ENCODE peak calls at places on chromosomes 2 and 18, in ten cellular contexts. O is GM12865; V is astrocyte of the spinal cord; Q is RWPE2; W is sigmoid colon; I is tibial nerve; J is GM10248; N is GM12864; H is CD4-positive, alpha-beta T cell; G is cardiac muscle cell. T is an unnamed sample.

GRCh38 chr18:69854455-69854854 is 93.2 kb downstream of the CD226 start:
- DNase-seq in G (no peak), Q (no peak), V (no peak), I (no peak), N (no peak), O (no peak), W (no peak), J (no peak), H (no peak), T (no peak)

GRCh38 chr2:232485757-232486557 is 1.7 kb downstream of the ECEL1 start:
- DNase-seq in H (no peak), I (no peak), G (no peak), W (peak), Q (no peak), V (no peak), O (no peak), J (no peak), N (no peak), T (no peak)

GRCh38 chr2:201466050-201466660 is 14.6 kb downstream of the STRADB start:
- DNase-seq in H (no peak), Q (no peak), W (no peak), J (no peak), N (no peak), O (no peak), G (peak), V (peak), I (no peak), T (no peak)

GRCh38 chr2:64463784-64464183 is 9.8 kb downstream of the LGALSL start:
- DNase-seq in V (peak), J (no peak), O (no peak), H (no peak), W (no peak), Q (no peak), I (peak), N (no peak), G (peak), T (no peak)

GRCh38 chr2:20829861-20830260 is 7.0 kb upstream of the LDAH start:
- DNase-seq in G (no peak), O (no peak), N (no peak), H (no peak), J (no peak), W (no peak), V (no peak), I (no peak), Q (no peak), T (no peak)

GRCh38 chr2:106159867-106160785 is 34.0 kb downstream of the UXS1 start:
- DNase-seq in H (peak), W (no peak), N (no peak), V (no peak), G (no peak), Q (no peak), O (no peak), J (peak), I (no peak), T (no peak)

GRCh38 chr18:76678248-76678647 is 144.1 kb upstream of the ZNF236 start:
- DNase-seq in Q (no peak), H (no peak), I (no peak), N (no peak), V (no peak), O (no peak), J (no peak), G (no peak), W (no peak), T (no peak)

GRCh38 chr2:72893594-72894319 is 6.5 kb downstream of the SPR start:
- DNase-seq in G (peak), V (peak), O (peak), Q (no peak), N (peak), W (no peak), J (peak), H (no peak), I (no peak), T (peak)

GRCh38 chr2:71675296-71675695 is 221.9 kb downstream of the DYSF start:
- DNase-seq in N (no peak), W (peak), I (no peak), H (no peak), G (no peak), Q (peak), V (no peak), J (no peak), O (no peak), T (no peak)

GRCh38 chr2:216664593-216665034 is 30.7 kb downstream of the IGFBP5 start:
- DNase-seq in V (no peak), Q (no peak), N (no peak), O (no peak), H (no peak), I (no peak), G (peak), J (no peak), W (no peak), T (no peak)

GRCh38 chr2:51516667-51517066 is 484.7 kb upstream of the NRXN1 start:
- DNase-seq in Q (no peak), N (no peak), G (no peak), O (no peak), V (no peak), H (no peak), W (no peak), I (no peak), J (no peak), T (no peak)

GRCh38 chr2:158125756-158126498 is 24.3 kb downstream of the UPP2 start:
- DNase-seq in Q (no peak), H (no peak), W (no peak), N (no peak), I (no peak), V (no peak), O (no peak), G (no peak), J (no peak), T (no peak)

GRCh38 chr18:8525692-8526091 is 83.5 kb upstream of the RAB12 start:
- DNase-seq in N (no peak), W (peak), G (no peak), I (no peak), V (no peak), O (no peak), Q (no peak), J (no peak), H (no peak), T (no peak)

GRCh38 chr2:83196225-83196624 is 1262.9 kb downstream of the SUCLG1 start:
- DNase-seq in N (no peak), I (no peak), Q (no peak), J (no peak), H (no peak), V (peak), G (peak), W (no peak), O (no peak), T (no peak)

GRCh38 chr2:231992888-231993287 is 31.4 kb downstream of the DIS3L2 start:
- DNase-seq in J (no peak), V (no peak), O (no peak), I (no peak), W (no peak), H (no peak), N (no peak), G (no peak), Q (no peak), T (no peak)

GRCh38 chr2:203915256-203915655 is 21.3 kb upstream of the ICOS start:
- DNase-seq in G (no peak), N (no peak), H (no peak), V (no peak), I (no peak), W (no peak), O (no peak), Q (no peak), J (no peak), T (no peak)

GRCh38 chr2:42342061-42342794 is 18.8 kb downstream of the COX7A2L start:
- DNase-seq in G (peak), Q (no peak), I (peak), N (no peak), H (no peak), J (no peak), O (peak), W (peak), V (peak), T (no peak)

GRCh38 chr2:524442-524841 is 152.8 kb downstream of the TMEM18 start:
- DNase-seq in O (no peak), W (no peak), J (no peak), N (no peak), H (no peak), I (no peak), V (no peak), G (no peak), Q (no peak), T (no peak)

GRCh38 chr2:25168256-25169072 is at the start of gene POMC:
- DNase-seq in I (no peak), N (no peak), H (peak), O (peak), G (peak), Q (no peak), V (peak), J (peak), W (no peak), T (peak)

GRCh38 chr2:237487496-237487895 is 445 bp downstream of the MLPH start:
- DNase-seq in G (no peak), N (no peak), I (no peak), J (no peak), H (no peak), O (no peak), W (no peak), V (peak), Q (no peak), T (no peak)

GRCh38 chr2:74982581-74982980 is 24.1 kb downstream of the POLE4 start:
- DNase-seq in Q (no peak), J (no peak), N (no peak), W (no peak), V (no peak), G (peak), I (no peak), H (no peak), O (no peak), T (no peak)

GRCh38 chr18:78837766-78838165 is 141.9 kb upstream of the SALL3 start:
- DNase-seq in H (no peak), Q (no peak), W (no peak), V (no peak), I (no peak), O (no peak), G (no peak), N (no peak), J (no peak), T (no peak)

GRCh38 chr2:217694296-217694695 is 308.5 kb downstream of the TNS1 start:
- DNase-seq in N (no peak), Q (no peak), V (peak), J (no peak), H (no peak), W (no peak), G (no peak), I (no peak), O (no peak), T (no peak)

GRCh38 chr2:154133823-154134222 is 262.1 kb downstream of the GALNT13 start:
- DNase-seq in G (peak), N (no peak), O (no peak), Q (no peak), I (peak), W (no peak), H (no peak), V (no peak), J (no peak), T (no peak)

GRCh38 chr2:154692927-154693326 is 5.6 kb upstream of the KCNJ3 start:
- DNase-seq in O (no peak), G (peak), N (no peak), I (no peak), W (no peak), Q (no peak), V (no peak), J (no peak), H (no peak), T (no peak)

DNA sequence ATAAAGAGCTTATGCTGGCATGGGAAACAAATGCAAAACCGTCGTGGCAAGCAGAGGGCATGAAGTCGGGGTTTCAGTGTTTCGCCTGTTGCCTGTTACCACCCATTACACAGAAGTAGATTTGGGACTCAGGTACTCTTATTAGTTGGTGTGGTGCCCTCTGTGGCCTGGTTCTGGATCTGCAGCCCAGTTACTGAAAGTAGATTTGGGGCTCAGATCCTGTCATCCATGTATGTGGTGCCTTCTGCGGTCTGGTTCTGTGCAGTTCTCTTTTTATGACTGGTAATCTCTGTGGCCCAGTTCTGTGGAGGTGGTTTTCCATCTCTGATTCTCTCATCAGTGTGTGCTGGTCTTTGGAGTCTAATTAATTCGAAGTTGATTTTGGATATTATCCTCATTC is 45.2 kb downstream of the ADNP2 start:
- DNase-seq in J (no peak), V (no peak), Q (no peak), H (no peak), N (peak), W (no peak), I (no peak), O (peak), G (peak), T (no peak)
- TF ChIP-seq CTCF in J (peak), V (peak), Q (peak), H (peak), N (peak), W (no peak), I (peak), O (peak), G (peak), T (peak)

GRCh38 chr2:175282300-175282699 is 100.8 kb upstream of the ATP5MC3 start:
- DNase-seq in O (peak), N (no peak), H (no peak), I (no peak), Q (no peak), V (peak), W (no peak), G (peak), J (peak), T (no peak)
- TF ChIP-seq CTCF in O (peak), N (peak), H (peak), I (peak), Q (peak), V (peak), W (no peak), G (peak), J (peak), T (peak)

GRCh38 chr18:23207191-23207955 is 72.1 kb downstream of the CABLES1 start:
- DNase-seq in G (no peak), H (no peak), Q (no peak), W (no peak), O (peak), V (peak), N (no peak), J (no peak), I (no peak), T (no peak)
- TF ChIP-seq CTCF in G (peak), H (no peak), Q (no peak), W (no peak), O (peak), V (peak), N (peak), J (peak), I (no peak), T (peak)

DNA sequence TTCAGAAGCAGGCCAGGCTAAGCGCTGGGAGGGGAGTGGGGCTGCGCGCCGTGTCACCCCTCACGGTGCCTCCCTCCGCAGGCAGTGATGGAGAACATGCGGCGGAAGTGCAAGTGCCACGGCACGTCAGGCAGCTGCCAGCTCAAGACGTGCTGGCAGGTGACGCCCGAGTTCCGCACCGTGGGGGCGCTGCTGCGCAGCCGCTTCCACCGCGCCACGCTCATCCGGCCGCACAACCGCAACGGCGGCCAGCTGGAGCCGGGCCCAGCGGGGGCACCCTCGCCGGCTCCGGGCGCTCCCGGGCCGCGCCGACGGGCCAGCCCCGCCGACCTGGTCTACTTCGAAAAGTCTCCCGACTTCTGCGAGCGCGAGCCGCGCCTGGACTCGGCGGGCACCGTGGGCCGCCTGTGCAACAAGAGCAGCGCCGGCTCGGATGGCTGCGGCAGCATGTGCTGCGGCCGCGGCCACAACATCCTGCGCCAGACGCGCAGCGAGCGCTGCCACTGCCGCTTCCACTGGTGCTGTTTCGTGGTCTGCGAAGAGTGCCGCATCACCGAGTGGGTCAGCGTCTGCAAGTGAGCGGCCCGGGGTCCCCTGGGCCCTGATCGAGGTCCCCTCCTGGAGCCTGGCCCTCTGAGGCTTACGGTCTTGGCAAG is 12.2 kb downstream of the WNT10A start:
- DNase-seq in I (peak), O (peak), N (peak), Q (no peak), G (peak), H (peak), V (peak), J (peak), W (no peak), T (peak)
- TF ChIP-seq CTCF in I (peak), O (peak), N (peak), Q (peak), G (peak), H (peak), V (peak), J (peak), W (no peak), T (peak)

GRCh38 chr2:104033399-104033798 is 820.5 kb upstream of the POU3F3 start:
- DNase-seq in V (peak), J (no peak), H (no peak), W (no peak), G (no peak), Q (no peak), I (no peak), O (peak), N (no peak), T (no peak)
- TF ChIP-seq CTCF in V (peak), J (peak), H (no peak), W (no peak), G (no peak), Q (peak), I (peak), O (peak), N (peak), T (peak)

GRCh38 chr18:60100805-60101204 is 201.0 kb downstream of the PMAIP1 start:
- DNase-seq in G (peak), Q (no peak), N (no peak), O (no peak), I (no peak), V (no peak), W (no peak), J (no peak), H (no peak), T (no peak)

GRCh38 chr18:60099709-60100108 is 199.9 kb downstream of the PMAIP1 start:
- DNase-seq in Q (no peak), G (no peak), J (no peak), N (no peak), W (no peak), O (no peak), I (no peak), H (no peak), V (no peak), T (no peak)

GRCh38 chr18:60092073-60092472 is 192.3 kb downstream of the PMAIP1 start:
- DNase-seq in W (no peak), Q (no peak), J (no peak), O (no peak), I (no peak), N (no peak), V (no peak), G (peak), H (no peak), T (no peak)

GRCh38 chr18:60096428-60096827 is 196.6 kb downstream of the PMAIP1 start:
- DNase-seq in V (no peak), O (no peak), I (no peak), Q (no peak), W (no peak), J (no peak), N (no peak), G (no peak), H (no peak), T (no peak)
- TF ChIP-seq CTCF in V (no peak), O (no peak), I (no peak), Q (no peak), W (no peak), J (no peak), N (no peak), G (no peak), H (no peak), T (no peak)

DNA sequence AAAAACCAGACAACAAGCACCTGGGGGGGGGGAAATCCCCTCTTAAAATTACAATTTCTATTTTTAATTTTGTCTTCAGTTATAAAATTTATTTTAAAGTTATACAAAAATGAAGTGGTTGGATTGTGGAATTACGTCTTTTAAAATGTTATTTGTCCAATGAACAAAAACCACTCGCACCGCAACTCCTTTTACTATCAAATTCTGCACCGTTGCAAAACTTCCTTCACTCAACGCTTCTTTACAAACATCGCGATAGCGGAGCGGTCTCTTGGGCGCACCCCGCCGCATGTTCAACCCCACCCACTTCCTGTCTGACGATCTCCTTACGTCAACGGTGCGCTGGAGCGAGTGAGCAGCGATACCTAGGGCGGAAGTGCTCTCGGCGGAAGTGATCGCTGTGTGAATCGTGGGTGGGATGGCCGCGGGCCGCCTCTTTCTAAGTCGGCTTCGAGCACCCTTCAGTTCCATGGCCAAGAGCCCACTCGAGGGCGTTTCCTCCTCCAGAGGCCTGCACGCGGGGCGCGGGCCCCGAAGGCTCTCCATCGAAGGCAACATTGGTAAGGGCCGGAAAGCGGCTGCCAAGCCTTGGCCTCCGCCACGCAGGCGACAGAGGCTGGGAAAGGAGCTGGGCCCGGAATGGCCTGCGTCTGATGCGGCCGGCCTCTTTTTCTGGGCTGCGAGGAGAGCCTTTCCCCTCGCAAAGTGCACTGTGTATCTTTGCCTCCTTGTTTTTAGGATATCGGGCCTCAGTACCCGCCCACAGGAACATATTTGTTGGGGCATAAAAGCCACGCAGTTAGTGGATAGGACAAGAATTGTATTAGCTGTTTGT is at the start of gene DGUOK:
- DNase-seq in Q (peak), I (peak), W (peak), J (peak), G (peak), N (peak), V (peak), H (peak), O (peak), T (peak)
- TF ChIP-seq CTCF in Q (no peak), I (no peak), W (no peak), J (no peak), G (no peak), N (no peak), V (no peak), H (no peak), O (no peak), T (no peak)

DNA sequence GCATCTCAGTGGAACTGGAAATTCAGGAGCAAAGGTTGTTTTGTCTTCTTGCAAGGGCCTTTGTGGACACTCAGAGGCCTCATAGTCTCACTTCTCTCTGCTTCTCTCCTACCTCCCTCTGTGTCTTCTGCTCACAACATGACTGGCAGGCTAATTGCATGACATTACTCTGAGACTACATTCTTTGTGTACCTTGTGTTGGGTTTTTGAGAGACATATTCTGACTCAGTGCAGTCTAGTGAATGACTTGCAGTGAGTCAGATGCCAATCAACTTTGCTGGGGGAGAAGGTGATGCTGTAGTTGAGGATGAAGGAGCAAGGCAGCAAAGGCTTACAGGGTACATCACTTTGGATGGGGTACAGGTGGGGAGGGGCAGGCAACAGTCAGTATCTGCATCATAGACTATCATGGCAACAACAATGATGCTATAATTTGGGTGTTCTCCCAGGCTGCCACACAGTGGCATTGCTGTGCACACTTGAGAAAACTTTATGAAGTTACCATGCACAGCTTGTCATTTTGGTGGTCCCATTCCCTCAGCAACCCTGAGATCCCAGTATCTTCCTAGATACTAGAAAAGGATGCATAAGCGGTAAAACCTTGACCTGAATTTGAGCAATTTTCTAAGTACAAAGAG is 69.3 kb upstream of the SLC16A14 start:
- DNase-seq in G (no peak), Q (no peak), W (no peak), I (no peak), V (no peak), H (no peak), O (no peak), N (no peak), J (no peak), T (no peak)
- TF ChIP-seq CTCF in G (no peak), Q (no peak), W (no peak), I (no peak), V (no peak), H (no peak), O (no peak), N (no peak), J (no peak), T (no peak)